ENCODE peak calls at places on chromosomes 6 and 20, in nine cellular contexts. D is HCT116, S is GM06990, Q is spleen, O is HFF-Myc, N is neural progenitor cell, H is cardiac muscle cell, R is coronary artery, V is breast epithelium. P is an unnamed sample.

GRCh38 chr6:79307321-79308036 is 73.0 kb upstream of the HMGN3 start:
- DNase-seq in O (no peak), N (no peak), H (no peak), Q (no peak), V (no peak), R (no peak), D (no peak), S (no peak), P (no peak)

GRCh38 chr6:148146717-148147116 is 195.9 kb upstream of the SASH1 start:
- DNase-seq in R (no peak), H (no peak), D (peak; percentile 13), O (peak; percentile 15), N (no peak), V (no peak), Q (no peak), S (no peak), P (no peak)

GRCh38 chr6:11769244-11769643 is 9.4 kb downstream of the ADTRP start:
- DNase-seq in S (no peak), N (no peak), V (no peak), R (peak; percentile 33), O (no peak), D (no peak), Q (no peak), H (no peak), P (no peak)

GRCh38 chr6:169287675-169288074 is 34.0 kb upstream of the THBS2 start:
- DNase-seq in V (no peak), Q (no peak), S (no peak), O (no peak), N (no peak), H (no peak), R (no peak), D (no peak), P (no peak)

GRCh38 chr6:29494131-29494530 is 6.4 kb upstream of the MAS1L start:
- DNase-seq in O (no peak), N (no peak), Q (no peak), D (no peak), H (no peak), V (no peak), R (no peak), S (no peak), P (no peak)

GRCh38 chr20:49381558-49382493 is 100.6 kb downstream of the KCNB1 start:
- DNase-seq in N (no peak), D (peak; percentile 33), O (no peak), R (peak; percentile 85), V (peak; percentile 87), S (no peak), H (no peak), Q (no peak), P (peak; percentile 93)

GRCh38 chr20:63641146-63641791 is 12.0 kb downstream of the STMN3 start:
- DNase-seq in N (no peak), R (no peak), D (no peak), H (no peak), Q (peak; percentile 93), V (peak; percentile 40), O (no peak), S (peak; percentile 74), P (no peak)

GRCh38 chr20:62595491-62595890 is 46.8 kb upstream of the SLCO4A1 start:
- DNase-seq in Q (peak; percentile 89), D (peak; percentile 62), V (no peak), S (no peak), R (no peak), N (no peak), H (no peak), O (no peak), P (no peak)

DNA sequence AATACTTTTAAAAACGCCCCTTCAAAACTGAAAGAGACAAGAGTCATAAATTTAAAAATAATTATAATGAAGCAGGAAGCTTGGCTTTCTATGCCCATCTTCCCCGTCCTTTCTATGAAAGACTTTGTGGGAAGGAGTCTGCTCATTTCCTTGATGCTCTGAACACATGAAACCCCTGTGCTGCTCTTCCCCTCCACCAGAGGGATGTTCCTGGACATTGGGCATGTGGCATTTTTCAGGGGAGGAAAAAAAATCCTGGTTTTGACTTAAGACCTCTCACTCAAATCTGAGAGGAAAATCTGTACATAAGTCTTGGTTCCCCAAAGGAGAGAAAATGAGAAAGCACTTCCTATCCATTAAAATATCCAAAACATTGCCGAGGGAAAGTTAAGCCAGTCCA is 393.0 kb downstream of the PAX1 start:
- DNase-seq in Q (no peak), D (no peak), S (no peak), V (no peak), N (no peak), O (no peak), R (no peak), H (no peak), P (no peak)
- TF ChIP-seq CTCF in Q (no peak), D (no peak), S (no peak), V (no peak), N (peak; percentile 23), O (no peak), R (no peak), H (no peak), P (no peak)

GRCh38 chr6:2794171-2794730 is 29.1 kb downstream of the WRNIP1 start:
- DNase-seq in H (no peak), D (no peak), N (no peak), R (no peak), O (no peak), V (no peak), S (no peak), Q (no peak), P (no peak)

GRCh38 chr6:2795162-2795561 is 30.0 kb downstream of the WRNIP1 start:
- DNase-seq in H (no peak), V (no peak), Q (no peak), N (no peak), S (no peak), D (no peak), O (no peak), R (no peak), P (no peak)

GRCh38 chr6:2791124-2792050 is 26.2 kb downstream of the WRNIP1 start:
- DNase-seq in O (peak; percentile 46), H (peak; percentile 79), D (peak; percentile 75), N (peak; percentile 75), R (no peak), V (peak; percentile 57), Q (no peak), S (no peak), P (no peak)

GRCh38 chr6:2792330-2792729 is 27.1 kb downstream of the WRNIP1 start:
- DNase-seq in V (no peak), H (no peak), Q (no peak), N (no peak), D (peak; percentile 27), O (no peak), R (no peak), S (no peak), P (no peak)

GRCh38 chr6:2793491-2794151 is 28.4 kb downstream of the WRNIP1 start:
- DNase-seq in N (no peak), V (peak; percentile 48), O (no peak), S (no peak), D (no peak), Q (no peak), R (no peak), H (peak; percentile 61), P (no peak)
- TF ChIP-seq CTCF in N (no peak), V (no peak), O (no peak), S (no peak), D (no peak), Q (no peak), R (no peak), H (no peak), P (no peak)

DNA sequence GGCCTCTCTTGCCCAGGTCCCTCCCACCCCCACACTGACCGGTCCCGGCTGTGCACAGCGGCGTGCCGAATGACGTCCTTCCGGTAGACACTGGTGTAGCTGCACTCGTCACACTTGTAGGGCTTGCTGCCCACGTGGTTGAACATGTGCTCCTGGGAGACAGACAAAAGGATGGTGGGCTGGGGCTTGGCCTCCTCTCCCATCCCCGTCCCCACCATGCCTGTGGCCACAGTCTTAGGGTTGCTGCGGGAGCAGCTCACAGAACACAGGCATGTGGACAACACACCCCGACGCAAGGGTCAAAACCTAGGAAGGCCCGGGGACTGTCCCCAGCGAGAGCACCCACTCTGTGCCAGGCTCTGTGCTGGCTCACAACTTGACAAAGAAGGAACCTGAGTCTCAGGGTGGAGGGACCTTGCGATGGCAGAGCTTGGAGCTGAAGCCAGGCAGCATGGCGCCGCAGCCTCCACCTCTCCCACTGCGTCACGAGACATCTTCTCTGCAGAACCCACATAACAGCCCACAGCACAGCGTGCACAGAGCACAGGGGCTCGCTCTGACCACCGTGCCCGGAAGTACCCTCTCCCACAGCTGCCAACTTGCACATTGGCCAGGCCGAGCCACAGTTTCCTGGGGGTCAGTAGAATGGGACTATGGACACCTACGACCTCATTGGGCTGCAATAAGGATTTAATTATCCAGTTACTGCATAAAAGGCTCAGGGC is 9.8 kb downstream of the ZNF335 start:
- DNase-seq in Q (peak; percentile 67), D (no peak), S (no peak), N (no peak), H (no peak), V (no peak), O (no peak), R (no peak), P (no peak)
- TF ChIP-seq CTCF in Q (no peak), D (no peak), S (no peak), N (no peak), H (no peak), V (no peak), O (no peak), R (no peak), P (no peak)

DNA sequence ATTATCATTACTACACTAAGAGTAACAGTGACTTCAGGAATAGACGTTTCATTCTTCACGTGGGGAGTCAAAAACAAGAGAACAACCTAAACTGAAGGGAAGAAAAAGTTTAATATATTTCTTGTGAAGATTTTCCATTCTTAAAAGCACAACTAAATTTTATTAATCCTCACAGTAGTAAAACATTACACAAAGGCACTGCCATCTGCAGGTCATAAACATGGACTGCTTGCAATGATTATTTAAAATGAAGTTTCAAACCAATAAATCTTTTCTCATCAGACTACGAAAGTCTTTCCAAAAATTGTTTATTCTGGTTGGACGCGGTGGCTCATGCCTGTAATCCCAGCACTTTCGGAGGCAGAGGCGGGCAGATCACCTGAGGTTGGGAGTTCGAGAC is 2.6 kb downstream of the NCOA5 start:
- DNase-seq in R (no peak), Q (no peak), V (no peak), H (no peak), D (no peak), S (no peak), N (no peak), O (no peak), P (no peak)
- TF ChIP-seq CTCF in R (no peak), Q (peak; percentile 17), V (peak; percentile 23), H (peak; percentile 41), D (peak; percentile 37), S (peak; percentile 24), N (peak; percentile 34), O (no peak), P (peak; percentile 58)

P was measured in osteocyte.